ENCODE peak calls at places on chromosome 17, in four cellular contexts. A, N, G and V are unnamed samples.

GRCh38 chr17:8807070-8807550 is 7.9 kb upstream of the MFSD6L start:
- DNase-seq in G (no peak), N (no peak), A (no peak), V (peak; percentile 38)

GRCh38 chr17:17824119-17824779 is 12.5 kb downstream of the SREBF1 start:
- DNase-seq in N (peak; percentile 94), G (no peak), A (peak; percentile 68), V (no peak)

GRCh38 chr17:72574675-72575510 is 454.1 kb downstream of the SOX9 start:
- DNase-seq in G (no peak), N (no peak), A (no peak), V (no peak)

GRCh38 chr17:5139454-5139725 is 23.6 kb downstream of the USP6 start:
- DNase-seq in G (no peak), A (no peak), N (no peak), V (no peak)

GRCh38 chr17:75557075-75557851 is 30.3 kb upstream of the MYO15B start:
- DNase-seq in G (no peak), A (no peak), N (no peak), V (no peak)

GRCh38 chr17:79538291-79538690 is 72.6 kb downstream of the RBFOX3 start:
- DNase-seq in A (no peak), N (no peak), G (no peak), V (no peak)

GRCh38 chr17:70100983-70101382 is 26.0 kb downstream of the KCNJ16 start:
- DNase-seq in A (no peak), N (no peak), G (no peak), V (no peak)

GRCh38 chr17:34758316-34758715 is 178.9 kb downstream of the TMEM132E start:
- DNase-seq in G (peak; percentile 59), N (no peak), A (no peak), V (no peak)

GRCh38 chr17:8289103-8289397 is 580 bp downstream of the RANGRF start:
- DNase-seq in G (peak; percentile 93), N (no peak), A (peak; percentile 89), V (no peak)

GRCh38 chr17:231191-231965 is 49.9 kb upstream of the DOC2B start:
- DNase-seq in G (peak; percentile 77), N (no peak), A (no peak), V (no peak)

GRCh38 chr17:68627956-68628355 is 26.8 kb upstream of the FAM20A start:
- DNase-seq in A (no peak), G (no peak), N (no peak), V (peak; percentile 10)

GRCh38 chr17:7721612-7722011 is 4.1 kb downstream of the DNAH2 start:
- DNase-seq in A (no peak), G (no peak), N (no peak), V (no peak)

GRCh38 chr17:62968445-62968923 is 2.4 kb downstream of the TANC2 start:
- DNase-seq in G (no peak), N (peak; percentile 91), A (peak; percentile 28), V (peak; percentile 96)

GRCh38 chr17:53106886-53107285 is 715.8 kb upstream of the KIF2B start:
- DNase-seq in A (no peak), G (no peak), N (no peak), V (no peak)

GRCh38 chr17:15886804-15887203 is 58.1 kb upstream of the ADORA2B start:
- DNase-seq in N (no peak), A (no peak), G (no peak), V (no peak)

GRCh38 chr17:69557339-69557738 is 142.8 kb downstream of the MAP2K6 start:
- DNase-seq in A (no peak), G (no peak), N (no peak), V (no peak)

GRCh38 chr17:7020894-7021664 is 1.8 kb upstream of the BCL6B start:
- DNase-seq in G (no peak), N (no peak), A (no peak), V (no peak)

GRCh38 chr17:63702223-63702577 is 2.3 kb upstream of the LIMD2 start:
- DNase-seq in N (peak; percentile 15), G (no peak), A (peak; percentile 75), V (no peak)

GRCh38 chr17:83018658-83019193 is 60.7 kb upstream of the METRNL start:
- DNase-seq in G (no peak), A (no peak), N (no peak), V (no peak)

GRCh38 chr17:29617125-29617480 is 5.6 kb downstream of the CORO6 start:
- DNase-seq in A (peak; percentile 95), N (peak; percentile 97), G (no peak), V (no peak)

GRCh38 chr17:2703181-2703580 is 8.4 kb downstream of the CLUH start:
- DNase-seq in G (peak; percentile 81), N (no peak), A (no peak), V (no peak)

GRCh38 chr17:76678330-76678729 is 32.4 kb downstream of the MXRA7 start:
- DNase-seq in A (peak; percentile 19), G (no peak), N (no peak), V (no peak)

GRCh38 chr17:6303664-6304063 is 131.3 kb downstream of the AIPL1 start:
- DNase-seq in N (no peak), A (peak; percentile 27), G (no peak), V (peak; percentile 41)

GRCh38 chr17:16361874-16362273 is 8.6 kb upstream of the CENPV start:
- DNase-seq in A (no peak), G (no peak), N (no peak), V (no peak)

GRCh38 chr17:31586946-31587345 is 195.5 kb downstream of the RAB11FIP4 start:
- DNase-seq in G (no peak), A (no peak), N (no peak), V (no peak)

GRCh38 chr17:38628441-38628840 is 22.7 kb upstream of the SRCIN1 start:
- DNase-seq in G (peak; percentile 67), A (no peak), N (peak; percentile 62), V (peak; percentile 20)